ENCODE peak calls at places on chromosomes 2 and 18, in five cellular contexts. J is CD4-positive, alpha-beta memory T cell; E is dorsolateral prefrontal cortex; D is uterus; Q is SK-N-SH. B is an unnamed sample.
A peak's percentile ranks its signal among the peaks of the same experiment; 100 is the strongest.

GRCh38 chr2:170155022-170155722 is 22.8 kb upstream of the MYO3B start:
- DNase-seq in D (no peak), E (peak; percentile 13), J (no peak), Q (peak; percentile 59), B (no peak)

GRCh38 chr2:110146945-110147332 is 31.3 kb upstream of the MALL start:
- DNase-seq in Q (no peak), D (no peak), E (no peak), J (no peak), B (no peak)

GRCh38 chr18:5425721-5426120 is 118.1 kb downstream of the EPB41L3 start:
- DNase-seq in Q (no peak), D (no peak), J (no peak), E (no peak), B (no peak)

GRCh38 chr2:172102159-172102857 is 392 bp downstream of the DLX2 start:
- DNase-seq in Q (no peak), J (peak; percentile 52), E (no peak), D (no peak), B (peak; percentile 46)

GRCh38 chr18:21291106-21291505 is 49.1 kb downstream of the GREB1L start:
- DNase-seq in J (no peak), D (no peak), E (no peak), Q (no peak), B (peak; percentile 58)

GRCh38 chr18:62979172-62979571 is 263.8 kb downstream of the PHLPP1 start:
- DNase-seq in J (no peak), E (peak; percentile 82), Q (no peak), D (no peak), B (no peak)

GRCh38 chr2:128644156-128644555 is 325.5 kb upstream of the HS6ST1 start:
- DNase-seq in Q (no peak), E (no peak), J (no peak), D (no peak), B (no peak)

GRCh38 chr18:41905786-41906527 is 49.1 kb upstream of the PIK3C3 start:
- DNase-seq in Q (peak; percentile 26), D (no peak), E (no peak), J (no peak), B (no peak)

GRCh38 chr2:12761109-12761508 is 44.4 kb downstream of the TRIB2 start:
- DNase-seq in J (no peak), Q (no peak), E (no peak), D (no peak), B (no peak)

GRCh38 chr2:105926960-105927678 is 182.4 kb downstream of the NCK2 start:
- DNase-seq in D (no peak), J (peak; percentile 75), E (peak; percentile 56), Q (no peak), B (no peak)

GRCh38 chr2:66562337-66562685 is 127.4 kb downstream of the MEIS1 start:
- DNase-seq in D (no peak), J (no peak), Q (no peak), E (no peak), B (no peak)

GRCh38 chr2:77397763-77398162 is 124.4 kb downstream of the LRRTM4 start:
- DNase-seq in D (no peak), J (no peak), E (no peak), Q (no peak), B (no peak)

GRCh38 chr2:233990261-233990798 is 60.2 kb upstream of the SPP2 start:
- DNase-seq in Q (no peak), D (no peak), J (peak; percentile 87), E (no peak), B (no peak)

GRCh38 chr2:238238311-238238765 is 1.5 kb downstream of the HES6 start:
- DNase-seq in Q (no peak), J (no peak), D (no peak), E (no peak), B (no peak)

GRCh38 chr2:24539258-24539657 is 48.2 kb downstream of the NCOA1 start:
- DNase-seq in E (no peak), D (no peak), Q (no peak), J (no peak), B (no peak)
- H3K4me3 ChIP-seq in E (no peak overlapping the region), D (no peak overlapping the region), Q (no peak overlapping the region), J (no peak overlapping the region), B (no peak overlapping the region)

GRCh38 chr2:119759451-119760236 is at the start of gene PTPN4:
- DNase-seq in J (peak; percentile 98), E (peak; percentile 92), D (peak; percentile 96), Q (peak; percentile 96), B (peak; percentile 98)

GRCh38 chr2:119760876-119761275 is 1.2 kb downstream of the PTPN4 start:
- DNase-seq in J (no peak), D (no peak), E (no peak), Q (no peak), B (no peak)

GRCh38 chr2:119760237-119760807 is 600 bp downstream of the PTPN4 start:
- DNase-seq in D (no peak), J (peak; percentile 55), E (no peak), Q (no peak), B (peak; percentile 70)

GRCh38 chr2:119756837-119757236 is 2.9 kb upstream of the PTPN4 start:
- DNase-seq in D (no peak), J (no peak), E (peak; percentile 54), Q (no peak), B (no peak)

DNA sequence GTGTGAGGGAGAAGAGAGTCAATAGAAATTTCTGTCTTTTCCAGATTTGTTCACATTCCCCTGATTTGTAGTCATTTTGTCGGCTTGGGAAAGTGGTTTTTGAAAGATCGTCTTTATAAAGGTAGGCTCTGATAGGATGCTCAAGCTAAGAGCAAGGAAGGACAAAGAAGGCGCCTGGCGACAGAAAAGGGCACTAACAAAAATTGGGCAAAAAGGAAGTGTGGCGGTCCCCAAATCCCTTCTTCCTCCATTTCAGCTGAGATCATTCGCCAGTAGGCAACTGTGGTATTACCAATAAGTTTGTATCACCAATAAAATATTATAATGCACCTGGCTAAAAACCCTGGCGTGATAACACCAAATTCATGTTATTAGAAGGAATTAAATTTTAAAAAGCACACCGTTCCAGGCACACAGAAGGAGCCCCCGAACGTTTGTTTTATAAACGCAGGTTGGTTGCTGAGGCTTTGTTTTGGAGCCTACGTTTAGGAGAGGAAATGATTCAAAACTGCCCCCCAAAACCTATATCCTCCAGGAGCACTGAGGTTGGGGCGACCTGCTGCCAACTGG is 756 bp upstream of the PTPN4 start:
- DNase-seq in E (no peak), Q (no peak), D (no peak), J (no peak), B (no peak)
- H3K4me3 ChIP-seq in E (peak overlapping the region; percentile 85), Q (peak overlapping the region; percentile 95), D (peak overlapping the region; percentile 97), J (peak overlapping the region; percentile 14), B (peak overlapping the region; percentile 81)

GRCh38 chr2:85744771-85745601 is 8.8 kb upstream of the ATOH8 start:
- DNase-seq in Q (peak; percentile 56), J (no peak), D (peak; percentile 68), E (peak; percentile 52), B (no peak)
- H3K4me3 ChIP-seq in Q (no peak overlapping the region), J (no peak overlapping the region), D (peak overlapping the region; percentile 21), E (peak overlapping the region; percentile 24), B (no peak overlapping the region)

DNA sequence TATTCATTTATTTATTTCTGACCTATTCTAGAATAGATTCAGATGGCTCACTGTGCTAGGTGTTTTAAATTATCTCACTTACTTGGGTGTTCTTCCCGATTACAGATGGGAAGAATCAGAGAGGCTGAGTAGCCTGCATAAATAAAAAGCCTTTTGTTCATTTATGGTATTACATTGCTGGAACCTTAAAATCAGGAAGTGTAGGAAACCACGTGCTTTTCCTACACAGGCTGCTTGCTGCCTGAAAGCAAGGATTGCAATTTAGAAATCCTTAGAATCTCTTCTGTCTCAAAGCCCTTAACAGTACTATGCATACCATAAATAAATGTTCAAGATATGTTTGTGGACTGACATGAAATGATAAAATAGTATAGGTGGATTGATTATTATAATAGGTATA is 73.6 kb upstream of the C2orf15 start:
- DNase-seq in E (no peak), Q (no peak), D (no peak), J (no peak), B (no peak)
- H3K4me3 ChIP-seq in E (no peak overlapping the region), Q (no peak overlapping the region), D (no peak overlapping the region), J (no peak overlapping the region), B (no peak overlapping the region)

GRCh38 chr2:218032336-218033171 is 29.8 kb upstream of the TNS1 start:
- DNase-seq in J (no peak), D (no peak), E (peak; percentile 5), Q (peak; percentile 79), B (no peak)

GRCh38 chr2:218035463-218036100 is 32.8 kb upstream of the TNS1 start:
- DNase-seq in Q (no peak), E (peak; percentile 3), J (no peak), D (no peak), B (no peak)

GRCh38 chr2:218031771-218032257 is 29.0 kb upstream of the TNS1 start:
- DNase-seq in D (no peak), Q (no peak), J (no peak), E (peak; percentile 3), B (no peak)

GRCh38 chr2:218033208-218033589 is 30.4 kb upstream of the TNS1 start:
- DNase-seq in J (no peak), Q (no peak), E (peak; percentile 3), D (no peak), B (no peak)

GRCh38 chr2:218033590-218034496 is 31.0 kb upstream of the TNS1 start:
- DNase-seq in J (no peak), Q (no peak), D (no peak), E (peak; percentile 7), B (no peak)
- H3K4me3 ChIP-seq in J (no peak overlapping the region), Q (no peak overlapping the region), D (no peak overlapping the region), E (no peak overlapping the region), B (no peak overlapping the region)

DNA sequence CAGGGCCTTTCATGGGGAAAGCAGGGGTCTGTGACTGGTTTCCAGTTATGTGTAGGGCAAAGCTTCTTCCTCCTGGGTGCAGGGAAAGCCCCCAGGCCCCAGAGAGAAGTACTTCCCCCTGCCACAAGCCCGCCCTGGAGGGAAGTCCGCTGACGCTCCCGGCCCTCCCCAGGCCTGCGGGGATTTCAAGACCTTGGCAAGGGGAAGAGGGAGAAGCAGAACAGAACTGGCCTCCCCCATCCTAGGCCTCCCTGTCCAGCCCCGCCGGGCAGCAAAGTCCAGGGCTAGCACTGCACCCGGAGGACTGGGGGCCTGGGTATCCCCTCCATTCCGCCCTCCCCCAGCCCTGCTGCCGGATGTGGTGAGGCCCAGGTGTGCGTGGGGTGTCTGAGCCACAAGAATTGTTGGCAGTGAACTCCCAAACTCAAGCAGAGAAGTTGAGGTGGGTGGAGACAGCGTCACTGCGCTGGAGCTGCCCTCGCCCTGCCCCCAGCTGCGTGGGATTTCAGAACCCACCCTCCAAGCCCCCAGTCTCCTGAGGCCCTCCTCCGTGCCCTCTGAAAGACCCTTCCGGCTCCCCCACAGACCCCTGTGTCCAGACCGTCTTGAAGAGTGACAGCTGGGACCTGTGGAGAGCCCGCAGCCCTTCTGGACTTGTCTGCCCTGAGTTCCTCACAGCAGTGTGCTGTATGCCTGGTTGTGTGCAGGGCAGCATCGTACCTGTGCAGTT is 1.1 kb upstream of the DUSP2 start:
- DNase-seq in J (peak; percentile 96), D (no peak), Q (peak; percentile 57), E (no peak), B (no peak)
- H3K4me3 ChIP-seq in J (peak overlapping the region; percentile 61), D (no peak overlapping the region), Q (no peak overlapping the region), E (no peak overlapping the region), B (no peak overlapping the region)